ENCODE peak calls at places on chromosomes 13 and 19, in four cellular contexts. D is WTC11, P is SK-N-SH, L is K562. O is an unnamed sample.

GRCh38 chr19:43611788-43612187 is at the start of gene SRRM5:
- DNase-seq in P (no peak), L (no peak), D (no peak), O (no peak)

GRCh38 chr13:29436721-29437250 is 158.7 kb downstream of the SLC7A1 start:
- DNase-seq in L (no peak), P (no peak), D (no peak), O (no peak)

GRCh38 chr13:110070511-110071120 is 236.3 kb downstream of the COL4A1 start:
- DNase-seq in P (no peak), D (no peak), L (no peak), O (no peak)

GRCh38 chr13:55761986-55762385 is 1378.7 kb upstream of the PRR20A start:
- DNase-seq in L (no peak), D (no peak), P (no peak), O (no peak)

GRCh38 chr19:31351212-31352193 is 2.3 kb upstream of the TSHZ3 start:
- DNase-seq in L (no peak), P (peak), D (no peak), O (no peak)

GRCh38 chr13:93364166-93364565 is 137.6 kb downstream of the GPC6 start:
- DNase-seq in D (no peak), P (no peak), L (peak), O (no peak)

GRCh38 chr13:60267498-60268202 is 103.9 kb upstream of the DIAPH3 start:
- DNase-seq in D (peak), L (no peak), P (no peak), O (no peak)

GRCh38 chr13:75907044-75907443 is 270.9 kb downstream of the LMO7 start:
- DNase-seq in P (no peak), L (no peak), D (no peak), O (no peak)

GRCh38 chr13:93723316-93723715 is 496.7 kb downstream of the GPC6 start:
- DNase-seq in D (no peak), L (no peak), P (no peak), O (no peak)

GRCh38 chr13:49836516-49836915 is 44.0 kb upstream of the KPNA3 start:
- DNase-seq in L (no peak), D (peak), P (peak), O (no peak)

GRCh38 chr13:109954441-109954840 is 168.1 kb upstream of the IRS2 start:
- DNase-seq in L (no peak), D (no peak), P (no peak), O (no peak)

GRCh38 chr13:110308377-110309158 is 1.5 kb downstream of the COL4A2 start:
- DNase-seq in D (peak), P (peak), L (no peak), O (no peak)

GRCh38 chr13:52892925-52893324 is 44.5 kb upstream of the PCDH8 start:
- DNase-seq in L (no peak), D (no peak), P (no peak), O (no peak)

GRCh38 chr13:29540334-29540733 is 55.2 kb downstream of the SLC7A1 start:
- DNase-seq in P (no peak), D (no peak), L (no peak), O (no peak)

DNA sequence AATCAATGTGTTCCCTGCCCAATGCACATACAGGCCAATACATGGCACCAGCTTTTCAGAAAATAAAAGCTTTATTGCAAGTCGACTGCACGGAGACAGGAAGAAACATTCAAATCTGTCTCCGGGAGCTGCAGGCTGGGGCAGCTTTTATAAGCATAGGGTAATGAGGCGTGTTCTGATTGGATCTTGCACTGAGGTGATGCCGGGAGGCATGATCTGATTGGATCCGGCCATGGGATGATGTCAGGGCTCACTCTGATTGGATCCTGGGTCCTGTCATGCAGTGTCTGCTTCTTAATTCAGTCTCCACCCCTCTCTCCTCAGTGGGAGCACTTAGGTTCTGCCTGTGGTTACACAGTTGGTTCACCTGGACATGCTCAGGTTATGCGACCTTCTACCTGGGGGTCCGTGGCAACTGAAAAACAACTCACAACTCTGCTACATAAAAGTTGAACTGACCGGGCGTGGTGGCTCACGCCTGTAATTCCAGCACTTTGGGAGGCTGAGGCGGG is 11.8 kb upstream of the FBN3 start:
- DNase-seq in L (peak), P (peak), D (peak), O (peak)
- TF ChIP-seq USF1 in L (no peak), P (no peak), D (no peak), O (no peak)

GRCh38 chr19:51123381-51124186 is 1.1 kb upstream of the SIGLEC9 start:
- DNase-seq in P (no peak), L (no peak), D (no peak), O (no peak)

GRCh38 chr19:51124216-51124615 is 490 bp upstream of the SIGLEC9 start:
- DNase-seq in P (no peak), D (no peak), L (no peak), O (no peak)

GRCh38 chr19:51121257-51121656 is 3.4 kb upstream of the SIGLEC9 start:
- DNase-seq in D (no peak), L (no peak), P (no peak), O (no peak)

GRCh38 chr19:51124729-51125128 is at the start of gene SIGLEC9:
- DNase-seq in D (no peak), L (no peak), P (no peak), O (no peak)

GRCh38 chr19:51122112-51122981 is 2.4 kb upstream of the SIGLEC9 start:
- DNase-seq in P (no peak), L (no peak), D (no peak), O (no peak)
- TF ChIP-seq USF1 in P (no peak), L (no peak), D (no peak), O (no peak)

GRCh38 chr19:18427080-18427751 is 8.0 kb downstream of the SSBP4 start:
- DNase-seq in D (no peak), P (no peak), L (no peak), O (no peak)
- TF ChIP-seq USF1 in D (no peak), P (no peak), L (no peak), O (no peak)

GRCh38 chr19:1076951-1077350 is 10.0 kb downstream of the ARHGAP45 start:
- DNase-seq in D (no peak), L (no peak), P (no peak), O (peak)
- TF ChIP-seq USF1 in D (no peak), L (no peak), P (no peak), O (no peak)

GRCh38 chr19:13530720-13531119 is 24.4 kb upstream of the CACNA1A start:
- DNase-seq in L (no peak), D (no peak), P (no peak), O (no peak)

GRCh38 chr19:13521066-13521465 is 14.8 kb upstream of the CACNA1A start:
- DNase-seq in L (peak), D (no peak), P (no peak), O (no peak)

DNA sequence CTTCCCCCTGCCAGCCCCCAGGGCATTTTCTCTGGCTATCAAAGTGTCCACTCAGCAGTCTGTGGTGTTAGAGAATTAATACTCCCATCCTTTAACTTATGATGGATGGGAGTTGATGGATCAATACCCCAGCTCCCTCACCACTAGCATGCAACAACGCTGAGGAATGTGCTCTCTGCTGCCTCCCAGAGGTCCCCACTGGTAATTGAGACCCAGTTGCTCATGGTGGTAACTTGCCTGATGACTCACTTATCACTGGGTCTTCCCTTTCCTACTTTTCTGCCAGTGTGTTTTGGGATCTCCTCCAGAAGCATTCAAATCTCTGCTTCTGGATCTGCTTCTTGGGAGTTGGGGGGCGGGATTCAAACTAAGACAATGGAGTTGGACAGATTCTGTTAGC is 20.3 kb upstream of the CACNA1A start:
- DNase-seq in D (peak), P (no peak), L (peak), O (no peak)
- TF ChIP-seq USF1 in D (no peak), P (no peak), L (no peak), O (no peak)

GRCh38 chr19:48274938-48275337 is 5.1 kb downstream of the ZNF114 start:
- DNase-seq in D (no peak), P (no peak), L (no peak), O (no peak)

GRCh38 chr19:48274173-48274572 is 4.3 kb downstream of the ZNF114 start:
- DNase-seq in L (no peak), P (no peak), D (no peak), O (no peak)

DNA sequence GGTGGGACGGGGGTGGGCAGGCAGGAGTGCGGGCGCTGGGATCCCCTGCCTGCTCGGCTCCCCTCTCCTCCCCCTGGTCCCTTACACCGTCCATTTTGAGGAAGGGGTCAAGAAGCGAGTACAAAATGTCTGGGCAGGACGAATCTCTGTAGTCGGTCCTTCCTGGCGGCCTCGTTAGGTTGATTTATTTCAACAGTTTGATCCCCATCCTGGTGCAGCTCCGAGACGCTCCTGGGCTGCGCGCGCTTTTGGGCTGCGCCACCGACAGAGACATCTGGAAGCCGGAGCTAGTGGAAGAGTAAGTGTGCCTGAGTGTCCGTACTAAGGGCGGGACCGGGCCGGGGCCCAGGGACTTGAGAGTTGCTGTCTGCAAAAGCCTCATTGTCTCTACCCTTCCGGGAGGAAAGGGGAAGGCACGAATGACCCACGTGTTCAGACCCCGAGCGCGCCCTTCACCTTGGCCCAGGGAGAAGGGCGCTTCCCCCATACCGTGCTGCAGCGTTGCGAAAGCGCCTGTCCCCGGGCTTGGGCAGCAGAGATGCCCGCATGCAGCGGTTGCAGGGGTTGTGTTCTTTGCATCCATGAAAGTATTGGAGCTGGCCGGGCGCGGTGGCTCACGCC is 1.8 kb downstream of the ZNF114 start:
- DNase-seq in L (no peak), P (peak), D (peak), O (no peak)
- TF ChIP-seq USF1 in L (no peak), P (peak), D (peak), O (peak)

O was measured in GM12878.